ENCODE peak calls at places on chromosomes 7 and 10, in eight cellular contexts. One of them, this sample, is unnamed.

GRCh38 chr7:24722386-24723177 is 34.7 kb downstream of the GSDME start:
- DNase-seq in neural progenitor cell: peak
- DNase-seq in naive thymus-derived CD4-positive, alpha-beta T cell: no peak
- DNase-seq in activated naive CD8-positive, alpha-beta T cell treated with anti-CD3 and anti-CD28 coated beads, Interleukin-2, amount 50 U/mL, for 24 hours: no peak
- DNase-seq in stimulated activated CD4-positive, alpha-beta T cell treated with anti-CD3 and anti-CD28 coated beads, Interleukin-2, amount 100 ng/mL, for 4 hours: no peak
- DNase-seq in stimulated activated CD8-positive, alpha-beta memory T cell treated with anti-CD3 and anti-CD28 coated beads, Interleukin-15, amount 100 ng/mL, for 24 hours: no peak
- DNase-seq in progenitor cell of endocrine pancreas: no peak
- DNase-seq in RCC 7860: no peak
- DNase-seq in this sample: no peak

GRCh38 chr7:78139335-78139734 is 340.8 kb downstream of the PHTF2 start:
- DNase-seq in neural progenitor cell: no peak
- DNase-seq in naive thymus-derived CD4-positive, alpha-beta T cell: no peak
- DNase-seq in activated naive CD8-positive, alpha-beta T cell treated with anti-CD3 and anti-CD28 coated beads, Interleukin-2, amount 50 U/mL, for 24 hours: no peak
- DNase-seq in stimulated activated CD4-positive, alpha-beta T cell treated with anti-CD3 and anti-CD28 coated beads, Interleukin-2, amount 100 ng/mL, for 4 hours: no peak
- DNase-seq in stimulated activated CD8-positive, alpha-beta memory T cell treated with anti-CD3 and anti-CD28 coated beads, Interleukin-15, amount 100 ng/mL, for 24 hours: no peak
- DNase-seq in progenitor cell of endocrine pancreas: no peak
- DNase-seq in RCC 7860: no peak
- DNase-seq in this sample: no peak

GRCh38 chr7:1275685-1276424 is 43.2 kb downstream of the UNCX start:
- DNase-seq in neural progenitor cell: peak
- DNase-seq in naive thymus-derived CD4-positive, alpha-beta T cell: no peak
- DNase-seq in activated naive CD8-positive, alpha-beta T cell treated with anti-CD3 and anti-CD28 coated beads, Interleukin-2, amount 50 U/mL, for 24 hours: no peak
- DNase-seq in stimulated activated CD4-positive, alpha-beta T cell treated with anti-CD3 and anti-CD28 coated beads, Interleukin-2, amount 100 ng/mL, for 4 hours: no peak
- DNase-seq in stimulated activated CD8-positive, alpha-beta memory T cell treated with anti-CD3 and anti-CD28 coated beads, Interleukin-15, amount 100 ng/mL, for 24 hours: no peak
- DNase-seq in progenitor cell of endocrine pancreas: no peak
- DNase-seq in RCC 7860: no peak
- DNase-seq in this sample: no peak

GRCh38 chr7:117088623-117089199 is 135.4 kb downstream of the ST7 start:
- DNase-seq in neural progenitor cell: no peak
- DNase-seq in naive thymus-derived CD4-positive, alpha-beta T cell: no peak
- DNase-seq in activated naive CD8-positive, alpha-beta T cell treated with anti-CD3 and anti-CD28 coated beads, Interleukin-2, amount 50 U/mL, for 24 hours: no peak
- DNase-seq in stimulated activated CD4-positive, alpha-beta T cell treated with anti-CD3 and anti-CD28 coated beads, Interleukin-2, amount 100 ng/mL, for 4 hours: no peak
- DNase-seq in stimulated activated CD8-positive, alpha-beta memory T cell treated with anti-CD3 and anti-CD28 coated beads, Interleukin-15, amount 100 ng/mL, for 24 hours: no peak
- DNase-seq in progenitor cell of endocrine pancreas: no peak
- DNase-seq in RCC 7860: no peak
- DNase-seq in this sample: no peak

GRCh38 chr10:95286707-95287106 is 4.1 kb downstream of the PDLIM1 start:
- DNase-seq in neural progenitor cell: no peak
- DNase-seq in naive thymus-derived CD4-positive, alpha-beta T cell: no peak
- DNase-seq in activated naive CD8-positive, alpha-beta T cell treated with anti-CD3 and anti-CD28 coated beads, Interleukin-2, amount 50 U/mL, for 24 hours: no peak
- DNase-seq in stimulated activated CD4-positive, alpha-beta T cell treated with anti-CD3 and anti-CD28 coated beads, Interleukin-2, amount 100 ng/mL, for 4 hours: no peak
- DNase-seq in stimulated activated CD8-positive, alpha-beta memory T cell treated with anti-CD3 and anti-CD28 coated beads, Interleukin-15, amount 100 ng/mL, for 24 hours: no peak
- DNase-seq in progenitor cell of endocrine pancreas: no peak
- DNase-seq in RCC 7860: no peak
- DNase-seq in this sample: no peak

GRCh38 chr7:67033251-67033650 is 36.6 kb downstream of the TYW1 start:
- DNase-seq in neural progenitor cell: no peak
- DNase-seq in naive thymus-derived CD4-positive, alpha-beta T cell: no peak
- DNase-seq in activated naive CD8-positive, alpha-beta T cell treated with anti-CD3 and anti-CD28 coated beads, Interleukin-2, amount 50 U/mL, for 24 hours: no peak
- DNase-seq in stimulated activated CD4-positive, alpha-beta T cell treated with anti-CD3 and anti-CD28 coated beads, Interleukin-2, amount 100 ng/mL, for 4 hours: no peak
- DNase-seq in stimulated activated CD8-positive, alpha-beta memory T cell treated with anti-CD3 and anti-CD28 coated beads, Interleukin-15, amount 100 ng/mL, for 24 hours: no peak
- DNase-seq in progenitor cell of endocrine pancreas: no peak
- DNase-seq in RCC 7860: no peak
- DNase-seq in this sample: no peak

GRCh38 chr10:118957141-118957825 is 72.2 kb upstream of the NANOS1 start:
- DNase-seq in neural progenitor cell: no peak
- DNase-seq in naive thymus-derived CD4-positive, alpha-beta T cell: no peak
- DNase-seq in activated naive CD8-positive, alpha-beta T cell treated with anti-CD3 and anti-CD28 coated beads, Interleukin-2, amount 50 U/mL, for 24 hours: no peak
- DNase-seq in stimulated activated CD4-positive, alpha-beta T cell treated with anti-CD3 and anti-CD28 coated beads, Interleukin-2, amount 100 ng/mL, for 4 hours: no peak
- DNase-seq in stimulated activated CD8-positive, alpha-beta memory T cell treated with anti-CD3 and anti-CD28 coated beads, Interleukin-15, amount 100 ng/mL, for 24 hours: no peak
- DNase-seq in progenitor cell of endocrine pancreas: no peak
- DNase-seq in RCC 7860: no peak
- DNase-seq in this sample: no peak

GRCh38 chr7:120256719-120257118 is 16.3 kb upstream of the KCND2 start:
- DNase-seq in neural progenitor cell: no peak
- DNase-seq in naive thymus-derived CD4-positive, alpha-beta T cell: no peak
- DNase-seq in activated naive CD8-positive, alpha-beta T cell treated with anti-CD3 and anti-CD28 coated beads, Interleukin-2, amount 50 U/mL, for 24 hours: no peak
- DNase-seq in stimulated activated CD4-positive, alpha-beta T cell treated with anti-CD3 and anti-CD28 coated beads, Interleukin-2, amount 100 ng/mL, for 4 hours: no peak
- DNase-seq in stimulated activated CD8-positive, alpha-beta memory T cell treated with anti-CD3 and anti-CD28 coated beads, Interleukin-15, amount 100 ng/mL, for 24 hours: no peak
- DNase-seq in progenitor cell of endocrine pancreas: no peak
- DNase-seq in RCC 7860: no peak
- DNase-seq in this sample: no peak

GRCh38 chr7:55546826-55547225 is 25.5 kb downstream of the VOPP1 start:
- DNase-seq in neural progenitor cell: no peak
- DNase-seq in naive thymus-derived CD4-positive, alpha-beta T cell: no peak
- DNase-seq in activated naive CD8-positive, alpha-beta T cell treated with anti-CD3 and anti-CD28 coated beads, Interleukin-2, amount 50 U/mL, for 24 hours: peak
- DNase-seq in stimulated activated CD4-positive, alpha-beta T cell treated with anti-CD3 and anti-CD28 coated beads, Interleukin-2, amount 100 ng/mL, for 4 hours: peak
- DNase-seq in stimulated activated CD8-positive, alpha-beta memory T cell treated with anti-CD3 and anti-CD28 coated beads, Interleukin-15, amount 100 ng/mL, for 24 hours: no peak
- DNase-seq in progenitor cell of endocrine pancreas: no peak
- DNase-seq in RCC 7860: peak
- DNase-seq in this sample: no peak